ENCODE peak calls at places on chromosome 13, in five cellular contexts. One of them, this sample, is unnamed.

GRCh38 chr13:62320129-62320724 is 904.6 kb upstream of the PCDH20 start:
- DNase-seq in transverse colon: no peak
- DNase-seq in mucosa of descending colon: no peak
- DNase-seq in dorsolateral prefrontal cortex: no peak
- DNase-seq in nephron progenitor cell: no peak
- DNase-seq in this sample: no peak

GRCh38 chr13:59906413-59907027 is 257.2 kb downstream of the DIAPH3 start:
- DNase-seq in nephron progenitor cell: peak; percentile 4
- DNase-seq in mucosa of descending colon: peak; percentile 19
- DNase-seq in transverse colon: no peak
- DNase-seq in dorsolateral prefrontal cortex: no peak
- DNase-seq in this sample: no peak

GRCh38 chr13:36819811-36820140 is 754 bp downstream of the RFXAP start:
- DNase-seq in mucosa of descending colon: no peak
- DNase-seq in nephron progenitor cell: no peak
- DNase-seq in transverse colon: no peak
- DNase-seq in dorsolateral prefrontal cortex: peak; percentile 43
- DNase-seq in this sample: no peak

GRCh38 chr13:26051231-26052135 is at the start of gene SHISA2:
- DNase-seq in transverse colon: no peak
- DNase-seq in dorsolateral prefrontal cortex: peak; percentile 64
- DNase-seq in mucosa of descending colon: peak; percentile 23
- DNase-seq in nephron progenitor cell: peak; percentile 69
- DNase-seq in this sample: no peak

GRCh38 chr13:48687249-48687648 is 33.5 kb downstream of the CYSLTR2 start:
- DNase-seq in transverse colon: no peak
- DNase-seq in nephron progenitor cell: no peak
- DNase-seq in dorsolateral prefrontal cortex: no peak
- DNase-seq in mucosa of descending colon: no peak
- DNase-seq in this sample: no peak

GRCh38 chr13:114148521-114148855 is 16.1 kb upstream of the RASA3 start:
- DNase-seq in transverse colon: peak; percentile 64
- DNase-seq in mucosa of descending colon: peak; percentile 64
- DNase-seq in dorsolateral prefrontal cortex: no peak
- DNase-seq in nephron progenitor cell: no peak
- DNase-seq in this sample: no peak

GRCh38 chr13:36431204-36432105 is 840 bp upstream of the CCNA1 start:
- DNase-seq in nephron progenitor cell: peak; percentile 41
- DNase-seq in mucosa of descending colon: no peak
- DNase-seq in dorsolateral prefrontal cortex: peak; percentile 46
- DNase-seq in transverse colon: no peak
- DNase-seq in this sample: no peak

GRCh38 chr13:35927554-35927953 is 203.6 kb downstream of the DCLK1 start:
- DNase-seq in transverse colon: no peak
- DNase-seq in nephron progenitor cell: no peak
- DNase-seq in dorsolateral prefrontal cortex: no peak
- DNase-seq in mucosa of descending colon: peak; percentile 9
- DNase-seq in this sample: no peak

GRCh38 chr13:113110048-113110851 is 4.7 kb downstream of the F7 start:
- DNase-seq in dorsolateral prefrontal cortex: peak; percentile 44
- DNase-seq in mucosa of descending colon: no peak
- DNase-seq in transverse colon: no peak
- DNase-seq in nephron progenitor cell: peak; percentile 49
- DNase-seq in this sample: no peak

GRCh38 chr13:101157261-101157660 is 259.0 kb downstream of the NALCN start:
- DNase-seq in dorsolateral prefrontal cortex: no peak
- DNase-seq in transverse colon: no peak
- DNase-seq in mucosa of descending colon: no peak
- DNase-seq in nephron progenitor cell: no peak
- DNase-seq in this sample: no peak

GRCh38 chr13:98869408-98870090 is 108.3 kb downstream of the DOCK9 start:
- DNase-seq in dorsolateral prefrontal cortex: no peak
- DNase-seq in nephron progenitor cell: no peak
- DNase-seq in transverse colon: no peak
- DNase-seq in mucosa of descending colon: no peak
- DNase-seq in this sample: no peak

GRCh38 chr13:75079226-75079625 is 402.7 kb downstream of the TBC1D4 start:
- DNase-seq in dorsolateral prefrontal cortex: no peak
- DNase-seq in nephron progenitor cell: no peak
- DNase-seq in mucosa of descending colon: no peak
- DNase-seq in transverse colon: no peak
- DNase-seq in this sample: no peak

GRCh38 chr13:41563501-41564001 is 106.2 kb downstream of the RGCC start:
- DNase-seq in mucosa of descending colon: peak; percentile 19
- DNase-seq in nephron progenitor cell: no peak
- DNase-seq in dorsolateral prefrontal cortex: no peak
- DNase-seq in transverse colon: no peak
- DNase-seq in this sample: peak; percentile 57

GRCh38 chr13:65090191-65090590 is 2139.9 kb downstream of the PCDH9 start:
- DNase-seq in dorsolateral prefrontal cortex: no peak
- DNase-seq in nephron progenitor cell: no peak
- DNase-seq in transverse colon: no peak
- DNase-seq in mucosa of descending colon: no peak
- DNase-seq in this sample: no peak

GRCh38 chr13:100235311-100235901 is 146.5 kb downstream of the PCCA start:
- DNase-seq in dorsolateral prefrontal cortex: no peak
- DNase-seq in mucosa of descending colon: peak; percentile 74
- DNase-seq in transverse colon: no peak
- DNase-seq in nephron progenitor cell: peak; percentile 24
- DNase-seq in this sample: peak; percentile 32

GRCh38 chr13:98938801-98939200 is 39.1 kb downstream of the DOCK9 start:
- DNase-seq in mucosa of descending colon: no peak
- DNase-seq in dorsolateral prefrontal cortex: no peak
- DNase-seq in transverse colon: no peak
- DNase-seq in nephron progenitor cell: peak; percentile 39
- DNase-seq in this sample: no peak

GRCh38 chr13:45742985-45743384 is 40.9 kb downstream of the CBY2 start:
- DNase-seq in dorsolateral prefrontal cortex: no peak
- DNase-seq in mucosa of descending colon: no peak
- DNase-seq in nephron progenitor cell: no peak
- DNase-seq in transverse colon: no peak
- DNase-seq in this sample: no peak

DNA sequence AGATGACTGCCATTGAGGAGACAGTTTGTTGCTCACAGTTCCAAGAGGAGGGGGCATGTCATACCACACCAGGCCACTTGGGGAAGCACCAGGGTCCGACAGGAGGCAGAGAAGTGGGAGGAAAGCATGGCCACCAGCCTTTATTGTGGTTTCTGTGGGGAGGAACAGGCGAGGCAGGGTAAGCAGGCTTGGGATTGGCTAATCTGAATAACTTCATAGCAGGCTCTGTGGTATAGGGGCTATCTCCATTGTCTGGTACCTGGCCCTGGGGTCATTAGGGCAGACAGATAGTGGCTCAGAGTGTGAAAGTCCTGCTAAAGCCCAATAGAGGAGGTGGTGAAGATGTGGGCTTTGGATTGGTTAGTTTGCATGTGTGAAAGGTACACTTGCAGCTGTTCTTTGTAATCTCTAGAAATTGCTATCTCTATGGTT is 35.5 kb downstream of the CBY2 start:
- DNase-seq in dorsolateral prefrontal cortex: no peak
- DNase-seq in transverse colon: no peak
- DNase-seq in mucosa of descending colon: no peak
- DNase-seq in nephron progenitor cell: no peak
- DNase-seq in this sample: no peak
- TF ChIP-seq CTCF in dorsolateral prefrontal cortex: no peak
- TF ChIP-seq CTCF in transverse colon: no peak
- TF ChIP-seq CTCF in mucosa of descending colon: no peak
- TF ChIP-seq CTCF in nephron progenitor cell: peak; percentile 15
- TF ChIP-seq CTCF in this sample: no peak

DNA sequence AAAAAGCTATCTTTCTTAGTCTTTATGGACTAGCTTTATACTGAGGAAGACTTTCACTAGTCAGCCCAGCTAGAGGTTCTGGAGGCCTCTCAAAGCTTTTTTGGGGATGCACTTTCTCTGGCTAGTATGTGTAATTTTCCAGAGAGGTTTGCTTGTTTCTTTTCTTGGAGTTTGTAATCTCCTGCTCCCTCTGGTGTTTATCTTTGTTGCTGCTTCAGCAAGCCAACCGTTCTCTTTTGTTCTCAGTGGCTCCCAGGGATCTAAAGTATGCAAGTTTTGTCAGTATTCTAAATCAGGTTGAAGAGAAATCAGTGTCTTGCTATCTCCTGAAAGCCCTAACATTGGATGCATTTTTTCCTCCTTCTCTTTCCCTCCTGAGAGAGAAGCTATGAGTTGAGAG is 121.1 kb upstream of the MYO16 start:
- DNase-seq in nephron progenitor cell: no peak
- DNase-seq in transverse colon: no peak
- DNase-seq in dorsolateral prefrontal cortex: no peak
- DNase-seq in mucosa of descending colon: peak; percentile 5
- DNase-seq in this sample: no peak
- TF ChIP-seq CTCF in nephron progenitor cell: peak; percentile 40
- TF ChIP-seq CTCF in transverse colon: peak; percentile 15
- TF ChIP-seq CTCF in dorsolateral prefrontal cortex: peak; percentile 32
- TF ChIP-seq CTCF in mucosa of descending colon: no peak
- TF ChIP-seq CTCF in this sample: peak; percentile 39

GRCh38 chr13:63409791-63410351 is 1994.2 kb upstream of the PCDH20 start:
- DNase-seq in mucosa of descending colon: no peak
- DNase-seq in dorsolateral prefrontal cortex: no peak
- DNase-seq in nephron progenitor cell: no peak
- DNase-seq in transverse colon: no peak
- DNase-seq in this sample: no peak
- TF ChIP-seq CTCF in mucosa of descending colon: no peak
- TF ChIP-seq CTCF in dorsolateral prefrontal cortex: no peak
- TF ChIP-seq CTCF in nephron progenitor cell: no peak
- TF ChIP-seq CTCF in transverse colon: no peak
- TF ChIP-seq CTCF in this sample: no peak

GRCh38 chr13:50509771-50510441 is 333.6 kb downstream of the DLEU7 start:
- DNase-seq in transverse colon: no peak
- DNase-seq in mucosa of descending colon: no peak
- DNase-seq in nephron progenitor cell: no peak
- DNase-seq in dorsolateral prefrontal cortex: no peak
- DNase-seq in this sample: no peak

GRCh38 chr13:50511877-50512332 is 331.6 kb downstream of the DLEU7 start:
- DNase-seq in mucosa of descending colon: no peak
- DNase-seq in transverse colon: peak; percentile 14
- DNase-seq in dorsolateral prefrontal cortex: no peak
- DNase-seq in nephron progenitor cell: no peak
- DNase-seq in this sample: no peak

GRCh38 chr13:50513528-50513863 is 330.0 kb downstream of the DLEU7 start:
- DNase-seq in mucosa of descending colon: no peak
- DNase-seq in nephron progenitor cell: no peak
- DNase-seq in dorsolateral prefrontal cortex: no peak
- DNase-seq in transverse colon: no peak
- DNase-seq in this sample: no peak

GRCh38 chr13:50514249-50514648 is 329.2 kb downstream of the DLEU7 start:
- DNase-seq in nephron progenitor cell: no peak
- DNase-seq in transverse colon: no peak
- DNase-seq in dorsolateral prefrontal cortex: no peak
- DNase-seq in mucosa of descending colon: no peak
- DNase-seq in this sample: no peak

GRCh38 chr13:50512602-50513527 is 330.6 kb downstream of the DLEU7 start:
- DNase-seq in nephron progenitor cell: peak; percentile 38
- DNase-seq in mucosa of descending colon: peak; percentile 76
- DNase-seq in transverse colon: peak; percentile 75
- DNase-seq in dorsolateral prefrontal cortex: peak; percentile 53
- DNase-seq in this sample: no peak
- TF ChIP-seq CTCF in nephron progenitor cell: no peak
- TF ChIP-seq CTCF in mucosa of descending colon: no peak
- TF ChIP-seq CTCF in transverse colon: no peak
- TF ChIP-seq CTCF in dorsolateral prefrontal cortex: peak; percentile 19
- TF ChIP-seq CTCF in this sample: no peak

GRCh38 chr13:19864018-19864338 is 529 bp upstream of the ZMYM5 start:
- DNase-seq in mucosa of descending colon: no peak
- DNase-seq in transverse colon: peak; percentile 76
- DNase-seq in dorsolateral prefrontal cortex: no peak
- DNase-seq in nephron progenitor cell: peak; percentile 59
- DNase-seq in this sample: peak; percentile 31

GRCh38 chr13:19862511-19863313 is 737 bp downstream of the ZMYM5 start:
- DNase-seq in mucosa of descending colon: peak; percentile 51
- DNase-seq in transverse colon: peak; percentile 35
- DNase-seq in dorsolateral prefrontal cortex: peak; percentile 58
- DNase-seq in nephron progenitor cell: no peak
- DNase-seq in this sample: no peak

GRCh38 chr13:19861762-19862161 is 1.7 kb downstream of the ZMYM5 start:
- DNase-seq in nephron progenitor cell: no peak
- DNase-seq in mucosa of descending colon: no peak
- DNase-seq in dorsolateral prefrontal cortex: no peak
- DNase-seq in transverse colon: no peak
- DNase-seq in this sample: no peak

GRCh38 chr13:19864339-19865309 is 1.2 kb upstream of the ZMYM5 start:
- DNase-seq in dorsolateral prefrontal cortex: peak; percentile 74
- DNase-seq in nephron progenitor cell: peak; percentile 63
- DNase-seq in transverse colon: peak; percentile 75
- DNase-seq in mucosa of descending colon: peak; percentile 87
- DNase-seq in this sample: no peak

GRCh38 chr13:19863323-19864017 is at the start of gene ZMYM5:
- DNase-seq in nephron progenitor cell: peak; percentile 97
- DNase-seq in dorsolateral prefrontal cortex: peak; percentile 100
- DNase-seq in transverse colon: peak; percentile 99
- DNase-seq in mucosa of descending colon: peak; percentile 97
- DNase-seq in this sample: peak; percentile 99
- TF ChIP-seq CTCF in nephron progenitor cell: no peak
- TF ChIP-seq CTCF in dorsolateral prefrontal cortex: peak; percentile 8
- TF ChIP-seq CTCF in transverse colon: no peak
- TF ChIP-seq CTCF in mucosa of descending colon: no peak
- TF ChIP-seq CTCF in this sample: no peak

GRCh38 chr13:89950225-89950624 is 1397.3 kb upstream of the MIR17HG start:
- DNase-seq in dorsolateral prefrontal cortex: no peak
- DNase-seq in mucosa of descending colon: no peak
- DNase-seq in transverse colon: no peak
- DNase-seq in nephron progenitor cell: no peak
- DNase-seq in this sample: no peak

GRCh38 chr13:89959074-89959473 is 1388.4 kb upstream of the MIR17HG start:
- DNase-seq in nephron progenitor cell: no peak
- DNase-seq in dorsolateral prefrontal cortex: no peak
- DNase-seq in transverse colon: no peak
- DNase-seq in mucosa of descending colon: no peak
- DNase-seq in this sample: no peak

GRCh38 chr13:89953581-89953980 is 1393.9 kb upstream of the MIR17HG start:
- DNase-seq in transverse colon: no peak
- DNase-seq in dorsolateral prefrontal cortex: no peak
- DNase-seq in mucosa of descending colon: no peak
- DNase-seq in nephron progenitor cell: no peak
- DNase-seq in this sample: no peak

GRCh38 chr13:89951341-89951740 is 1396.1 kb upstream of the MIR17HG start:
- DNase-seq in transverse colon: no peak
- DNase-seq in nephron progenitor cell: peak; percentile 4
- DNase-seq in dorsolateral prefrontal cortex: no peak
- DNase-seq in mucosa of descending colon: no peak
- DNase-seq in this sample: no peak

DNA sequence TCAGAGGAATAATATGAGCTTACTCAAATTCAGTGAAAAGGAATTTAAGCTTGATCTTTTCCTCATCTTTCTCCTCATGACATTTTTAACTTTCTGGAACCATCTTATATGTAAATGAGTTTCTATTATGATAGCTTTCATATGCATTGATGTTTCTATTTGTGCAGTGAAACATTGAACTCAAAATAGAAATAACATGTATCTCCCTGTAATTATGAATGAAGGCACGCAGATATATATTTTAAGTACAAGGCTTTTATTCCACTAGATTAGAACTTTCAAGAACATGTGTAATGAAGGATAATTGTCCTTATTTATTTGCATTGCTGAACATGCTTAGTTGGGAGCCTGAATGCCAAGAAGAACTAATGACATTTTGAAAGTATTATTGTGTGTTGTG is 1391.7 kb upstream of the MIR17HG start:
- DNase-seq in nephron progenitor cell: no peak
- DNase-seq in transverse colon: no peak
- DNase-seq in mucosa of descending colon: no peak
- DNase-seq in dorsolateral prefrontal cortex: no peak
- DNase-seq in this sample: no peak
- TF ChIP-seq CTCF in nephron progenitor cell: no peak
- TF ChIP-seq CTCF in transverse colon: no peak
- TF ChIP-seq CTCF in mucosa of descending colon: no peak
- TF ChIP-seq CTCF in dorsolateral prefrontal cortex: no peak
- TF ChIP-seq CTCF in this sample: no peak

GRCh38 chr13:95536629-95537241 is 15.8 kb upstream of the CLDN10 start:
- DNase-seq in transverse colon: no peak
- DNase-seq in dorsolateral prefrontal cortex: no peak
- DNase-seq in mucosa of descending colon: no peak
- DNase-seq in nephron progenitor cell: no peak
- DNase-seq in this sample: no peak
- TF ChIP-seq CTCF in transverse colon: peak; percentile 37
- TF ChIP-seq CTCF in dorsolateral prefrontal cortex: peak; percentile 64
- TF ChIP-seq CTCF in mucosa of descending colon: no peak
- TF ChIP-seq CTCF in nephron progenitor cell: peak; percentile 36
- TF ChIP-seq CTCF in this sample: peak; percentile 46

This sample was measured in AG09319.